ENCODE peak calls at places on chromosomes 7 and 10, in six cellular contexts. C, D, I, B, R and H are unnamed samples.

GRCh38 chr7:33039257-33039904 is 23.2 kb downstream of the NT5C3A start:
- DNase-seq in C (no peak), D (no peak), I (no peak), B (no peak), R (no peak), H (no peak)

GRCh38 chr7:74294191-74294998 is 5.2 kb downstream of the CLIP2 start:
- DNase-seq in C (no peak), D (no peak), I (peak), B (no peak), R (no peak), H (no peak)

GRCh38 chr10:23613900-23614299 is 175.0 kb downstream of the OTUD1 start:
- DNase-seq in C (no peak), D (no peak), I (no peak), B (no peak), R (no peak), H (no peak)

GRCh38 chr10:35035641-35036040 is 54.5 kb downstream of the CUL2 start:
- DNase-seq in C (no peak), D (no peak), I (no peak), B (no peak), R (no peak), H (no peak)

GRCh38 chr10:100346351-100346764 is 675 bp upstream of the SCD start:
- DNase-seq in C (no peak), D (no peak), I (peak), B (peak), R (peak), H (peak)

GRCh38 chr10:49023752-49024151 is 84.1 kb upstream of the LRRC18 start:
- DNase-seq in C (no peak), D (no peak), I (no peak), B (no peak), R (no peak), H (no peak)

GRCh38 chr10:93938140-93938539 is 44.4 kb downstream of the SLC35G1 start:
- DNase-seq in C (no peak), D (no peak), I (no peak), B (no peak), R (no peak), H (no peak)

GRCh38 chr7:44398506-44398905 is 73.1 kb upstream of the CAMK2B start:
- DNase-seq in C (peak), D (no peak), I (peak), B (no peak), R (no peak), H (no peak)

GRCh38 chr10:103802637-103803353 is 52.6 kb downstream of the SH3PXD2A start:
- DNase-seq in C (no peak), D (no peak), I (no peak), B (no peak), R (no peak), H (no peak)

GRCh38 chr7:35519971-35520809 is 174.7 kb downstream of the HERPUD2 start:
- DNase-seq in C (no peak), D (peak), I (peak), B (peak), R (peak), H (peak)

GRCh38 chr10:22810643-22811254 is 96.4 kb upstream of the PIP4K2A start:
- DNase-seq in C (no peak), D (no peak), I (no peak), B (no peak), R (no peak), H (no peak)

GRCh38 chr7:100837099-100837836 is 9.9 kb upstream of the EPHB4 start:
- DNase-seq in C (no peak), D (no peak), I (peak), B (peak), R (peak), H (peak)
- H3K4me3 ChIP-seq in C (peak), D (no peak), I (peak), B (peak), R (peak), H (peak)

GRCh38 chr7:108114117-108114841 is 15.9 kb downstream of the LAMB4 start:
- DNase-seq in C (no peak), D (no peak), I (peak), B (no peak), R (no peak), H (no peak)
- TF ChIP-seq CTCF in C (no peak), D (peak), I (peak), B (peak), R (no peak), H (peak)

DNA sequence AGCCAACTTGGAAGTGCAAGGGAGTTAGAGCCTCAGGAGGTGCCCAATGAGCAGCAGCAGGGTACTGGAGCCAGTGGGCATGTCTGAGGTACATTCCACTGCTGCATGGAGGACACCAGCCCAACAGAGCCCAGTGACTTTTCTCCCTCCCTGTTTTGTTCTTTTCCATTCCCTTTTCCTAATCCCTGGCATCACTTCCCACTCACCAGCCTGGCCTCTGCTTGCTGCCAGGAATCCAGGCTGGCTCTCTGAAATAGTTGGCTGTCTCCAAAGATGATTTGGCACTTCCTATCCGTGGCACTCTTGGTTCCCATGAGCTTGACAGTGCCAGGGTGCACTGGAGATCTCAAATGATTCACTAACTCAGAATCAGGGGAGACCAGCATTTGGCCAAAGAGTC is 97.7 kb upstream of the ZPBP start:
- DNase-seq in C (no peak), D (no peak), I (no peak), B (no peak), R (no peak), H (no peak)
- H3K4me3 ChIP-seq in C (no peak), D (no peak), I (no peak), B (no peak), R (no peak), H (no peak)

DNA sequence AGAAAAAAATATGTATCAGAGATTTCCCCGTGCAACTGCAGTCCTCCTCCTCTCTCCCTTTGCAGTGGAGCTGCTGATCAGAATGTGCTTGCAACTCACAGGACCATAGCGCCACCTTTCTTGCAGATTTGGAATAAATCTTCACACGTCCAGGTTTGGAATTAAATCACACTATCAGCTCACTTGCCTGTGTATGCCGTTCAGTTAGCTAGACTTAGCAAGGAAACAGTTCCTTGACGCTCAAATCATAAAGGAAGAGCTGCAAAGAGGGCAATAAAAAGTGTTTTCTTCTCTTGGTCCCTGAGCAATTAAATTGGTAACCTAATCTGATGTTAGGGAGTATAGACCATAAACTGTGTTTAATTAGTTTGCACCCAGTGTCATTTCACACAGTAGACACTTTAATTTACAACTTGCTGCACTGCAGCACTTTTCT is 77.4 kb downstream of the PON1 start:
- DNase-seq in C (no peak), D (peak), I (peak), B (no peak), R (peak), H (peak)
- TF ChIP-seq CTCF in C (peak), D (peak), I (peak), B (peak), R (peak), H (peak)

GRCh38 chr7:12907774-12908173 is 220.3 kb downstream of the ARL4A start:
- DNase-seq in C (no peak), D (no peak), I (no peak), B (no peak), R (no peak), H (no peak)
- H3K4me3 ChIP-seq in C (no peak), D (no peak), I (no peak), B (no peak), R (no peak), H (no peak)

GRCh38 chr7:22090107-22090506 is 144.4 kb upstream of the CDCA7L start:
- DNase-seq in C (no peak), D (no peak), I (no peak), B (no peak), R (no peak), H (no peak)

GRCh38 chr7:22093003-22093402 is 147.3 kb upstream of the CDCA7L start:
- DNase-seq in C (no peak), D (no peak), I (no peak), B (no peak), R (no peak), H (no peak)

GRCh38 chr7:22090512-22090911 is 144.8 kb upstream of the CDCA7L start:
- DNase-seq in C (no peak), D (no peak), I (no peak), B (no peak), R (no peak), H (no peak)

GRCh38 chr7:22093936-22094335 is 148.2 kb upstream of the CDCA7L start:
- DNase-seq in C (no peak), D (no peak), I (no peak), B (no peak), R (no peak), H (no peak)

DNA sequence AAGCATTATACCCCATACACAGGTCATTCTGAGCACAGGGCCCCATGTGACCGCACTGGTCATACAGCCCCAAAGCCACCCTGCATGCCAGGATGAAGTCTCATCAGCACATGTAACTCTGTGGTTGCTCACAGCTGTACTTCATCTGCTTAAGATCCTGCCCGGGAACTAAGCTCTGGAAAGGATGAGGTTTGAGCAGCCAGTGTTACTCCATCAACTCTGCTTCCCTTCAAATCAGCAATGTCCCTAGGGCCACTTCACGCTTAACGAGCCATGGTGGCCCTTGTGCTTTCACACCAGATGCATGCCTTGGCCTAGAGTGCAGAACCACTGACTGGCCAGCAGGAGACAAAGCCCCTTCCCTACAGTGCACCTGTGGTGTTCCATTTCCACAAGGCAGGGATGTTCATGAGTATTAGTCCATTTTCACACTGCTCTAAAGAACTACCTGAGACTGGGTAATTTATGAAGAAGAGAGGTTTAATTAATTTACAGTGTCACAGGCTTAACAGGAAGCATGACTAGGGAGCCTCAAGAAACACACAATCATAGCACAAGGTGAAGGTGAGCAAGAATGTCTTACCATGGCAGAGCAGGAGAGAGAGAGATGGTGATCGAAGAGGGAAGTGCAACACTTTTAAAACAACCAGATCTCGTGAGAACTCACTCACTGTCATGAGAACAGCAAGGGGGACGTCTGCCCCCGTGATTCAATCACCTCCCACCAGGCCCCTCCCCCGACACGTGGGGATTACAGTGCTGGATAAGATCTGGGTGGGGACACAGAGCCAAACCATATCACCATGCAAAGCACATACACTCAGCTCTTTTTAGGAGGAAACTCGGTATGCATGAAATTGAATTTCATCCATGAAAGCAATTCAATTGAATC is 149.0 kb upstream of the CDCA7L start:
- DNase-seq in C (no peak), D (no peak), I (no peak), B (no peak), R (no peak), H (no peak)
- TF ChIP-seq CTCF in C (no peak), D (no peak), I (no peak), B (no peak), R (no peak), H (no peak)

GRCh38 chr7:106655703-106656498 is 5.1 kb downstream of the CCDC71L start:
- DNase-seq in C (no peak), D (no peak), I (no peak), B (no peak), R (no peak), H (no peak)

GRCh38 chr7:106659369-106659962 is 1.5 kb downstream of the CCDC71L start:
- DNase-seq in C (no peak), D (no peak), I (no peak), B (no peak), R (no peak), H (peak)

GRCh38 chr7:106658504-106659368 is 2.2 kb downstream of the CCDC71L start:
- DNase-seq in C (no peak), D (no peak), I (no peak), B (no peak), R (no peak), H (no peak)

GRCh38 chr7:106659963-106660861 is 746 bp downstream of the CCDC71L start:
- DNase-seq in C (no peak), D (peak), I (peak), B (peak), R (peak), H (peak)

DNA sequence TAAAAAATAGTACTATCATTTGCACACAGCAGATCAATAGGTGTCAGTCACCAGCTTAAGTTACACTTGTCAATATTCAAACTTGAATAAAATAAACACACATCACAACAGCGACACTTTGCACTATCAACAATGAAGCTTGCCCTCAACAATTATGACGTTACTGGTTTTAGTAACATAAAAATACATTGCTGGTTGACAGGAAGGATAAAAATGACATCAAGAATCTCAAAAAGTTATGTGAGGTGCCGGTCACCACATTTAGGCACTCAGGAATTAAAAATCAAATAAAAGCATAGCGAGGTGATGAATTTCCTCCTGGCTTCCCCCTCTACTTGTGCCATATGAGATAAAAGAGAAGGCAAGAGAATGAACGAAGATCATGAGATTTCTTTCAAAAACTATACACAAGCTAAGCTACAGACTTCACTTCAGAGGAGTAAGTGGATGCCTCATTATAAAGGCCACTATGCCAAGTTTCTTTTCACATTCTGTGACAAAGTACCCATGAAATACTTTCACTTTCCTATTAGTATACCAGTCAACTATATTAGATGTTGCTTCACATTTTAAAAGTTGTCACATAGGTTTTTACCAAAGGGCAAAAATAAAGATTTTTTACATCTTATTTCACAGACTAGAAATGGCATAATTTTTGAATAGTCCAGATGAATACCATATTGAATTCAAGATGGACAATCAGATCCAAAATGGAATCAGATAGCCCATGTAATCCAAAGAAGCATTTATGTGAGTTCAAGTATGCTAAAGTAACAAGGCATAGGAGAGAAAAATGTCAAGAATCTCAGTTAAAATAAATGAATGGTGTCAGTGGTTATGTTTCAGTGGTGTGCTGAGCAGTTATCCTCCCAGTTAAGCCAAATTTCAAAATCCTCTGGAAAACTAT is 3.6 kb downstream of the CCDC71L start:
- DNase-seq in C (no peak), D (no peak), I (no peak), B (no peak), R (no peak), H (peak)
- H3K4me3 ChIP-seq in C (no peak), D (no peak), I (no peak), B (peak), R (no peak), H (no peak)

GRCh38 chr10:30915141-30915540 is 116.5 kb downstream of the ZNF438 start:
- DNase-seq in C (no peak), D (no peak), I (no peak), B (no peak), R (no peak), H (no peak)
- TF ChIP-seq CTCF in C (no peak), D (no peak), I (no peak), B (no peak), R (no peak), H (no peak)

GRCh38 chr7:149587331-149587645 is 89.7 kb upstream of the ZNF746 start:
- DNase-seq in C (no peak), D (no peak), I (no peak), B (no peak), R (no peak), H (no peak)
- H3K4me3 ChIP-seq in C (no peak), D (no peak), I (no peak), B (no peak), R (no peak), H (no peak)